ENCODE peak calls at places on chromosomes 4 and X, in eight cellular contexts. One of them, this sample, is unnamed.

GRCh38 chr4:96736352-96736889 is 896.5 kb downstream of the PDHA2 start:
- DNase-seq in Peyer's patch: no peak
- DNase-seq in suprapubic skin: no peak
- DNase-seq in heart left ventricle: no peak
- DNase-seq in GM12891: no peak
- DNase-seq in erythroblast: no peak
- DNase-seq in right lobe of liver: no peak
- DNase-seq in uterus: no peak
- DNase-seq in this sample: peak; percentile 46

GRCh38 chr4:166078956-166079355 is 205.9 kb downstream of the TLL1 start:
- DNase-seq in uterus: no peak
- DNase-seq in heart left ventricle: no peak
- DNase-seq in GM12891: no peak
- DNase-seq in erythroblast: no peak
- DNase-seq in right lobe of liver: no peak
- DNase-seq in Peyer's patch: no peak
- DNase-seq in suprapubic skin: no peak
- DNase-seq in this sample: no peak

GRCh38 chr4:26083987-26084386 is 170.0 kb downstream of the SMIM20 start:
- DNase-seq in uterus: peak; percentile 28
- DNase-seq in Peyer's patch: peak; percentile 51
- DNase-seq in suprapubic skin: no peak
- DNase-seq in erythroblast: no peak
- DNase-seq in right lobe of liver: no peak
- DNase-seq in GM12891: no peak
- DNase-seq in heart left ventricle: no peak
- DNase-seq in this sample: no peak

GRCh38 chr4:98833384-98833783 is 95.5 kb downstream of the EIF4E start:
- DNase-seq in right lobe of liver: no peak
- DNase-seq in heart left ventricle: no peak
- DNase-seq in Peyer's patch: no peak
- DNase-seq in suprapubic skin: no peak
- DNase-seq in uterus: no peak
- DNase-seq in erythroblast: no peak
- DNase-seq in GM12891: no peak
- DNase-seq in this sample: no peak

GRCh38 chrX:10725071-10725470 is 104.7 kb upstream of the MID1 start:
- DNase-seq in Peyer's patch: no peak
- DNase-seq in uterus: no peak
- DNase-seq in erythroblast: no peak
- DNase-seq in heart left ventricle: no peak
- DNase-seq in suprapubic skin: no peak
- DNase-seq in right lobe of liver: no peak
- DNase-seq in GM12891: no peak
- DNase-seq in this sample: peak; percentile 2

GRCh38 chr4:65773636-65774035 is 103.3 kb upstream of the EPHA5 start:
- DNase-seq in uterus: no peak
- DNase-seq in Peyer's patch: no peak
- DNase-seq in heart left ventricle: no peak
- DNase-seq in GM12891: no peak
- DNase-seq in right lobe of liver: no peak
- DNase-seq in erythroblast: no peak
- DNase-seq in suprapubic skin: no peak
- DNase-seq in this sample: no peak

GRCh38 chrX:40912576-40912975 is 172.7 kb upstream of the USP9X start:
- DNase-seq in GM12891: no peak
- DNase-seq in right lobe of liver: no peak
- DNase-seq in erythroblast: no peak
- DNase-seq in uterus: no peak
- DNase-seq in suprapubic skin: no peak
- DNase-seq in heart left ventricle: no peak
- DNase-seq in Peyer's patch: no peak
- DNase-seq in this sample: no peak

GRCh38 chr4:170758988-170759387 is 669.2 kb upstream of the AADAT start:
- DNase-seq in heart left ventricle: no peak
- DNase-seq in suprapubic skin: no peak
- DNase-seq in Peyer's patch: no peak
- DNase-seq in GM12891: no peak
- DNase-seq in uterus: no peak
- DNase-seq in right lobe of liver: no peak
- DNase-seq in erythroblast: no peak
- DNase-seq in this sample: no peak

GRCh38 chrX:48459483-48459882 is 10.6 kb downstream of the SLC38A5 start:
- DNase-seq in uterus: no peak
- DNase-seq in Peyer's patch: no peak
- DNase-seq in suprapubic skin: no peak
- DNase-seq in right lobe of liver: no peak
- DNase-seq in heart left ventricle: no peak
- DNase-seq in GM12891: no peak
- DNase-seq in erythroblast: no peak
- DNase-seq in this sample: no peak

GRCh38 chrX:107716816-107717700 is 58.5 kb downstream of the TSC22D3 start:
- DNase-seq in Peyer's patch: peak; percentile 97
- DNase-seq in suprapubic skin: peak; percentile 95
- DNase-seq in heart left ventricle: peak; percentile 87
- DNase-seq in GM12891: peak; percentile 39
- DNase-seq in uterus: peak; percentile 85
- DNase-seq in erythroblast: peak; percentile 84
- DNase-seq in right lobe of liver: peak; percentile 90
- DNase-seq in this sample: peak; percentile 84

GRCh38 chrX:120753413-120754251 is 122.0 kb downstream of the CT47B1 start:
- DNase-seq in heart left ventricle: no peak
- DNase-seq in suprapubic skin: no peak
- DNase-seq in GM12891: no peak
- DNase-seq in erythroblast: no peak
- DNase-seq in Peyer's patch: peak; percentile 72
- DNase-seq in uterus: no peak
- DNase-seq in right lobe of liver: no peak
- DNase-seq in this sample: no peak

GRCh38 chr4:78534286-78534955 is 17.1 kb upstream of the ANXA3 start:
- DNase-seq in right lobe of liver: no peak
- DNase-seq in erythroblast: no peak
- DNase-seq in suprapubic skin: no peak
- DNase-seq in GM12891: no peak
- DNase-seq in uterus: no peak
- DNase-seq in heart left ventricle: no peak
- DNase-seq in Peyer's patch: no peak
- DNase-seq in this sample: no peak

GRCh38 chr4:8641931-8642650 is 49.5 kb downstream of the CPZ start:
- DNase-seq in suprapubic skin: peak; percentile 54
- DNase-seq in uterus: no peak
- DNase-seq in erythroblast: no peak
- DNase-seq in Peyer's patch: peak; percentile 29
- DNase-seq in right lobe of liver: no peak
- DNase-seq in GM12891: no peak
- DNase-seq in heart left ventricle: no peak
- DNase-seq in this sample: no peak

DNA sequence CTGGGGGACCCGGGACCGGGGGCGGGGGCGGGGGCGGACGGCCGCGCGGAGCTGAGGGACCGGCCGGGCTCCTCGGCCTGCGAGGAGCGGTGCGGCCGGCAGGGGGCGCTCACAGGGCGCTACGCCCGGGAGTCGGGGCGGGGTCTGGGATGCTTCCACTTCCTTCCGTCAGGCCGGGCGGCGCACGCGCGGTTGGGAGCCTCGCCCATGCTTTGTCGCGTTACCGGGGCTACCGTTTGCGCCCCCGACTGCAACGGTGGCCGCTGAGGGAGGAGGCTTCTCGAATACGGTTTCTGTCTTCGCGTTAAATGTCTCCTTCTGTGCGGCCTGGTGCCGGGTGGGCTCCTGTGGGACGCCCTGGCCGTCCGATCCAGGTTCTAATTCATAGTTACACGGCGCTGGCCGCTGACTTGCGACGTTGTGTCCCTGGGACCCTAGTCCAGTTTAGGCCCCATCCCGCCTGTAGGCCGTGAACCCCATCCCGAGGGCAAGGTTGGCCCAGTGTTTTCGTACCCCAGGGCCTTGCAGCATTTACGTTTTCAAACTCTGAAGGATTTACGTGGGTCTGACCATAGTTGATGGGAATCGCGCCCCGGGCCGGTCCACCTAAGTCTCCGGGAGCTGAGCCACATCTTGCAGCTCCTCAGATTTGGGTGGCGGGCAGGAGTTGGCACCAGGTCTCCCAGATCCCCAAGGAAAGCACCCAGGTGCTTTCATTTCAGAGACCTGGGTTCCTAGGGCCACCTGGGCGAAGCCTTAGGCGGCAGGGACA is 549 bp downstream of the MSL3 start:
- DNase-seq in right lobe of liver: peak; percentile 89
- DNase-seq in GM12891: peak; percentile 53
- DNase-seq in heart left ventricle: peak; percentile 85
- DNase-seq in Peyer's patch: peak; percentile 93
- DNase-seq in suprapubic skin: peak; percentile 87
- DNase-seq in erythroblast: peak; percentile 91
- DNase-seq in uterus: peak; percentile 83
- DNase-seq in this sample: peak; percentile 78
- TF ChIP-seq POLR2A in right lobe of liver: no peak
- TF ChIP-seq POLR2A in GM12891: no peak
- TF ChIP-seq POLR2A in heart left ventricle: no peak
- TF ChIP-seq POLR2A in Peyer's patch: no peak
- TF ChIP-seq POLR2A in suprapubic skin: no peak
- TF ChIP-seq POLR2A in erythroblast: no peak
- TF ChIP-seq POLR2A in uterus: no peak
- TF ChIP-seq POLR2A in this sample: no peak

DNA sequence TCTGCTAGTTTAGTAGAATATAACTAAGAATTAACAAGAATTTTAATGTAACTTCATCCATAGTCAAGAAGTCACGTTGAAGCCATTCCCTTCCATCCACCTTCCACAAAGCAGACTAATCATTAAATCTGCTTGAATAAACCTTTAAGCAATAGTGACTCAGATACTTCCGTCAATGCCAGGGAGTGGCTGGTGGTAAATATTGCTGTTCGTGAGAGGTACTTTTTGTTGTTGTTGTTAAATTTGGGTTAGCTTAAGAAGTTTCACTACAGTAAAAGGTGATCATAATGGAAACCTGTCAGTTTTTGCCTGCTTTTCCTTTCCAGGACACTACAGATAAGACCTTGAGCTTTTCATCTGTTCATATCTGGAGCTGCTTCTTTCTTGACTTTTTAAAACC is 316.3 kb downstream of the TMA16 start:
- DNase-seq in heart left ventricle: no peak
- DNase-seq in GM12891: no peak
- DNase-seq in Peyer's patch: no peak
- DNase-seq in suprapubic skin: no peak
- DNase-seq in right lobe of liver: no peak
- DNase-seq in uterus: no peak
- DNase-seq in erythroblast: no peak
- DNase-seq in this sample: no peak
- TF ChIP-seq POLR2A in heart left ventricle: no peak
- TF ChIP-seq POLR2A in GM12891: no peak
- TF ChIP-seq POLR2A in Peyer's patch: no peak
- TF ChIP-seq POLR2A in suprapubic skin: no peak
- TF ChIP-seq POLR2A in right lobe of liver: no peak
- TF ChIP-seq POLR2A in uterus: no peak
- TF ChIP-seq POLR2A in erythroblast: no peak
- TF ChIP-seq POLR2A in this sample: no peak

DNA sequence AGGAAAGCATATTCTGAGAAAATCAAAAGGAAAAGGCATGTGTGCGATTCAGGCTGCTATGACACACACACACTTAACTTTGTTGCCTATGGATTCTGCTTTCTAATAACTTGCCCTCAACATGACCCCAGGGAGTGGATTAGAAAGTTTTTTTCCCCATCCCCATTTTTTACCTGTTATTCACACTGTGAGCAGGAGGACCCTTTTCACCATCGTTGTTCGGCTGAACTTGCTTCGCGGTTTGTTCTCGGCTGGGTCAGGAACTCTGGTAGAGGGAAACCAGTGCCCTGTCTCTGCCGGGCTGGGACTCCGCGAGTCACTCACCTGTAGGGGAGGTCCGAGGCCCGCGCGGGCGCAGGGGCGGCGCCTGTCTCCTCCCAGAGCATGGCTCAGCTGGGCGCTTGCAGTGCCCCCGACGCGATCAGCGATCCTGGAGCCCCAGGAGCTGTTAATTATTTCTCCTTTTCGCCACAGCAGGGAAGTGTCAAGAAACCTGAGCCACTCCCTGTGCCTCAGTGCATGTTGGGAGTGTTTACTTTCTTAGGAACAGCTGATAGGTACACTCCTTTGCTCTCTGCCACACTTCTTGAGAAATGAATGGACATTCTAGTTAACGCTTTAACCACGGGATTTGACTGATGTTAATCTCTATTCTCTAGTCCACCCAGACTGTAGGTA is at the start of gene RASSF6:
- DNase-seq in Peyer's patch: peak; percentile 93
- DNase-seq in erythroblast: no peak
- DNase-seq in GM12891: no peak
- DNase-seq in uterus: no peak
- DNase-seq in suprapubic skin: no peak
- DNase-seq in right lobe of liver: peak; percentile 60
- DNase-seq in heart left ventricle: no peak
- DNase-seq in this sample: no peak
- TF ChIP-seq POLR2A in Peyer's patch: peak; percentile 87
- TF ChIP-seq POLR2A in erythroblast: no peak
- TF ChIP-seq POLR2A in GM12891: no peak
- TF ChIP-seq POLR2A in uterus: no peak
- TF ChIP-seq POLR2A in suprapubic skin: no peak
- TF ChIP-seq POLR2A in right lobe of liver: no peak
- TF ChIP-seq POLR2A in heart left ventricle: no peak
- TF ChIP-seq POLR2A in this sample: no peak

GRCh38 chr4:90127223-90127705 is at the start of gene CCSER1:
- DNase-seq in erythroblast: peak; percentile 53
- DNase-seq in suprapubic skin: peak; percentile 85
- DNase-seq in uterus: peak; percentile 68
- DNase-seq in GM12891: peak; percentile 31
- DNase-seq in right lobe of liver: peak; percentile 59
- DNase-seq in Peyer's patch: peak; percentile 92
- DNase-seq in heart left ventricle: peak; percentile 78
- DNase-seq in this sample: peak; percentile 66
- TF ChIP-seq POLR2A in erythroblast: peak; percentile 34
- TF ChIP-seq POLR2A in suprapubic skin: peak; percentile 90
- TF ChIP-seq POLR2A in uterus: peak; percentile 58
- TF ChIP-seq POLR2A in GM12891: peak; percentile 96
- TF ChIP-seq POLR2A in right lobe of liver: peak; percentile 80
- TF ChIP-seq POLR2A in Peyer's patch: peak; percentile 96
- TF ChIP-seq POLR2A in heart left ventricle: peak; percentile 66
- TF ChIP-seq POLR2A in this sample: peak; percentile 67

GRCh38 chrX:37685452-37686347 is at the start of gene XK:
- DNase-seq in Peyer's patch: peak; percentile 78
- DNase-seq in right lobe of liver: peak; percentile 58
- DNase-seq in GM12891: peak; percentile 13
- DNase-seq in heart left ventricle: peak; percentile 18
- DNase-seq in suprapubic skin: no peak
- DNase-seq in erythroblast: peak; percentile 88
- DNase-seq in uterus: peak; percentile 28
- DNase-seq in this sample: peak; percentile 1
- TF ChIP-seq POLR2A in Peyer's patch: peak; percentile 51
- TF ChIP-seq POLR2A in right lobe of liver: no peak
- TF ChIP-seq POLR2A in GM12891: no peak
- TF ChIP-seq POLR2A in heart left ventricle: no peak
- TF ChIP-seq POLR2A in suprapubic skin: no peak
- TF ChIP-seq POLR2A in erythroblast: peak; percentile 88
- TF ChIP-seq POLR2A in uterus: no peak
- TF ChIP-seq POLR2A in this sample: no peak